ENCODE peak calls at places on chromosomes 4 and X, in eight cellular contexts. T is uterus; Q is A673; M is psoas muscle; A is CD8-positive, alpha-beta T cell; I is ovary; N is PC-9; X is MM.1S. Z is an unnamed sample.

GRCh38 chr4:41204400-41204978 is 9.9 kb downstream of the APBB2 start:
- DNase-seq in M (peak; percentile 44), I (peak; percentile 63), Q (peak; percentile 23), A (no peak), X (no peak), N (peak; percentile 64), T (peak; percentile 31), Z (no peak)

GRCh38 chr4:40251366-40251765 is 54.5 kb downstream of the RHOH start:
- DNase-seq in X (no peak), Q (peak; percentile 29), T (no peak), N (peak; percentile 73), M (no peak), I (no peak), A (no peak), Z (no peak)

GRCh38 chr4:10611673-10612072 is 72.9 kb downstream of the CLNK start:
- DNase-seq in A (no peak), M (no peak), Q (no peak), T (no peak), I (no peak), N (peak; percentile 46), X (no peak), Z (peak; percentile 87)

GRCh38 chr4:61202100-61202637 is 2.0 kb downstream of the ADGRL3 start:
- DNase-seq in N (no peak), Q (no peak), T (no peak), A (no peak), M (no peak), I (no peak), X (no peak), Z (no peak)

GRCh38 chr4:154208424-154208823 is 283.2 kb downstream of the DCHS2 start:
- DNase-seq in Q (no peak), X (no peak), A (no peak), I (no peak), M (no peak), T (no peak), N (peak; percentile 35), Z (no peak)

GRCh38 chrX:70433848-70434351 is 10.7 kb upstream of the DLG3 start:
- DNase-seq in N (peak; percentile 44), T (peak; percentile 56), M (peak; percentile 70), I (peak; percentile 75), Q (peak; percentile 57), X (peak; percentile 72), A (peak; percentile 71), Z (peak; percentile 77)

GRCh38 chr4:15925830-15926229 is 12.7 kb downstream of the FGFBP1 start:
- DNase-seq in A (no peak), N (no peak), Q (peak; percentile 20), T (no peak), I (no peak), M (no peak), X (no peak), Z (no peak)

GRCh38 chrX:45851434-45851991 is 650.8 kb upstream of the DIPK2B start:
- DNase-seq in I (peak; percentile 48), M (peak; percentile 14), X (peak; percentile 58), A (peak; percentile 47), T (peak; percentile 19), Q (peak; percentile 75), N (peak; percentile 64), Z (peak; percentile 37)

GRCh38 chr4:82433791-82434190 is 3.4 kb downstream of the ENOPH1 start:
- DNase-seq in N (no peak), I (no peak), T (no peak), A (no peak), X (no peak), Q (no peak), M (no peak), Z (no peak)

GRCh38 chrX:129979207-129979920 is 3.1 kb upstream of the BCORL1 start:
- DNase-seq in X (no peak), I (peak; percentile 44), N (no peak), Q (no peak), T (peak; percentile 25), A (no peak), M (no peak), Z (peak; percentile 15)

GRCh38 chr4:117700111-117700892 is 334.0 kb upstream of the NDST3 start:
- DNase-seq in T (no peak), N (no peak), I (no peak), M (no peak), A (no peak), Q (peak; percentile 22), X (peak; percentile 10), Z (no peak)

GRCh38 chrX:124573458-124573857 is 227.1 kb downstream of the SH2D1A start:
- DNase-seq in A (no peak), I (no peak), N (no peak), Q (no peak), X (no peak), M (no peak), T (no peak), Z (no peak)

GRCh38 chr4:134243742-134244713 is 42.4 kb upstream of the PABPC4L start:
- DNase-seq in T (no peak), M (no peak), Q (no peak), X (no peak), A (no peak), I (no peak), N (no peak), Z (no peak)

GRCh38 chrX:11535156-11535919 is 130.4 kb downstream of the ARHGAP6 start:
- DNase-seq in I (no peak), A (no peak), T (no peak), M (no peak), Q (no peak), X (no peak), N (no peak), Z (no peak)

GRCh38 chrX:11543249-11543648 is 122.5 kb downstream of the ARHGAP6 start:
- DNase-seq in I (no peak), X (no peak), Q (peak; percentile 11), M (no peak), N (no peak), T (no peak), A (no peak), Z (no peak)

GRCh38 chrX:11537141-11537540 is 128.6 kb downstream of the ARHGAP6 start:
- DNase-seq in N (no peak), X (no peak), T (no peak), I (no peak), Q (no peak), M (no peak), A (no peak), Z (no peak)

GRCh38 chrX:11541510-11541909 is 124.2 kb downstream of the ARHGAP6 start:
- DNase-seq in Q (no peak), T (no peak), A (no peak), N (no peak), I (no peak), X (no peak), M (no peak), Z (no peak)

DNA sequence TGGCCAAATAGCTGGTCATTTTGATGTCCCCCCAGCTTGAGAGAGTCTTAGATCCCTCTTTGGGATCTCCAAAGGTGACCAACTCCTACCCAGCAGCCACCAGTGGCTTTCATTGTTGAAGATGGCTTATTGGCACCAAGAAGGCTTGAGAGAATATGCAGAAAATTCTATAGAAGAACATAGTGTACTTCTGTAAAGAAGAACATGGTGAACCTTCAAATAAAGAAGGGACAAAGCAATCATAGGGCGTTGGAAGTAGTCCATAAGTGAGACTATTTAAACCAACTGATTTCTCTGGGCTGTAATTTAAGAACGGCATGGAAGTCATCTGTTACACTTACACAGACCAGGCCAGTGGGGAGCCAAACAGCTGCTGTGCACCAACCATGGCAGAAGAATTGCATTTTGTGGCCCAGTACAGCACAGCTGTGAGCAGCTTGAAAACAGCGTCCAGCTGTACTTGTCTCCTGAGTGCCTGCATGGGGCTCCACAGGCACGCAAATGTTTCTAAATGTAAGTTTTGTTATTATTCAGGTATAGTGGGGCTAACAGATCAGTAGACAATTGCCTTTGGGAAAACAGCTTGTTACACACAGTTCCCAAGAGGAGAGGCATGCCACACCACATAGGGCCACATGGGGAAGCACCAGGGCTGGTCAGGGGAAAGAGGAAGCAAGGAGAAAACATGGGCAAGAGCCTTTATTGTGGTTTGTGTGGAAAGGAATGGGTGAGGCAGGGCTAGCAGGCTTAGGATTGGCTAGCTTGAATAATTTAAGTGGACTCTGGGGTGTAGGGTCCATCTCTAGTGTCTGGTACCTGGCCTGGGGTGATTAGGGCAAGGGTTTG is 125.0 kb downstream of the ARHGAP6 start:
- DNase-seq in X (no peak), M (no peak), T (no peak), Q (no peak), A (no peak), N (no peak), I (no peak), Z (no peak)
- TF ChIP-seq CTCF in X (no peak), M (peak; percentile 20), T (no peak), Q (no peak), A (no peak), N (no peak), I (no peak), Z (peak; percentile 26)

DNA sequence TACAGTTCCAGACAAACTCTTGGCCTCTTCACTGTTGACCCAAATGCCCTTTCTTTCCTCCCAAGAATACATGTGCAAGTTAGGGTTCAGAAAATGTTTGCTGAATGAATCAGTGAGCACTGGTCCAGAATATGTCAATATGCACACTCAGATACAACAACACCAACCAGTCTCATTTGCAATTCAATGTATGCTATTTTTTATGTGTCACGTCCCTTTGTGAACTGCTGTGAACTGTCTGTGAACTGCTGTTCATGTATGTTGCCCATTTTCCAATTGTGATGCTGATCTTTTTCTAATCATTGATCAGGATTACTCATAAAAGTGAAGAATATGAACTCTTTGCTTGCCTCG is 17.8 kb downstream of the GAB3 start:
- DNase-seq in I (no peak), Q (no peak), A (no peak), M (no peak), N (no peak), X (no peak), T (no peak), Z (no peak)
- H3K4me1 ChIP-seq in I (peaks cover 4% of the 10 kb centered on the region), Q (no peaks in the 10 kb centered on the region), A (peaks cover 92% of the 10 kb centered on the region), M (peaks cover 55% of the 10 kb centered on the region), N (peaks cover 30% of the 10 kb centered on the region), X (no peaks in the 10 kb centered on the region), T (peaks cover 4% of the 10 kb centered on the region), Z (no peaks in the 10 kb centered on the region)

GRCh38 chr4:4398430-4398829 is 11.5 kb downstream of the NSG1 start:
- DNase-seq in X (no peak), Q (no peak), M (no peak), T (no peak), N (no peak), I (no peak), A (no peak), Z (no peak)

GRCh38 chr4:4406455-4407298 is 19.8 kb downstream of the NSG1 start:
- DNase-seq in I (no peak), M (no peak), T (no peak), A (no peak), N (no peak), X (no peak), Q (no peak), Z (no peak)

GRCh38 chr4:4401049-4401448 is 14.1 kb downstream of the NSG1 start:
- DNase-seq in M (no peak), N (no peak), X (no peak), Q (no peak), T (no peak), A (no peak), I (no peak), Z (no peak)

GRCh38 chr4:4405358-4405962 is 18.6 kb downstream of the NSG1 start:
- DNase-seq in A (no peak), Q (no peak), X (no peak), N (no peak), M (no peak), T (no peak), I (no peak), Z (no peak)

GRCh38 chr4:4402966-4403365 is 16.1 kb downstream of the NSG1 start:
- DNase-seq in T (no peak), I (no peak), N (no peak), X (no peak), A (no peak), M (no peak), Q (no peak), Z (no peak)
- TF ChIP-seq CTCF in T (no peak), I (no peak), N (no peak), X (no peak), A (no peak), M (no peak), Q (no peak), Z (no peak)

GRCh38 chr4:184893836-184894571 is 68.2 kb upstream of the ACSL1 start:
- DNase-seq in X (no peak), A (no peak), N (peak; percentile 85), Q (no peak), I (no peak), T (no peak), M (no peak), Z (no peak)
- H3K4me1 ChIP-seq in X (no peaks in the 10 kb centered on the region), A (no peaks in the 10 kb centered on the region), N (peaks cover 48% of the 10 kb centered on the region), Q (peaks cover 13% of the 10 kb centered on the region), I (no peaks in the 10 kb centered on the region), T (no peaks in the 10 kb centered on the region), M (peaks cover 5% of the 10 kb centered on the region), Z (no peaks in the 10 kb centered on the region)